ENCODE peak calls at places on chromosomes 16 and 17, in four cellular contexts. H is K562, S is HCT116, T is SK-N-SH. C is an unnamed sample.

GRCh38 chr16:65500007-65500406 is 378.1 kb upstream of the CDH11 start:
- DNase-seq in T (no peak), H (no peak), S (no peak), C (no peak)

GRCh38 chr17:42236760-42237159 is 39.4 kb downstream of the STAT5B start:
- DNase-seq in H (no peak), S (no peak), T (no peak), C (no peak)

GRCh38 chr16:67082891-67083290 is 26.9 kb upstream of the PHAF1 start:
- DNase-seq in T (no peak), H (no peak), S (no peak), C (no peak)

GRCh38 chr16:78461496-78461938 is 362.1 kb downstream of the WWOX start:
- DNase-seq in S (no peak), T (no peak), H (no peak), C (no peak)

GRCh38 chr17:72446525-72447250 is 325.9 kb downstream of the SOX9 start:
- DNase-seq in T (no peak), S (no peak), H (no peak), C (no peak)

GRCh38 chr17:42347198-42347597 is 41.0 kb downstream of the STAT3 start:
- DNase-seq in H (no peak), T (peak), S (peak), C (peak)

GRCh38 chr16:56601325-56601724 is 7.1 kb upstream of the MT2A start:
- DNase-seq in H (no peak), S (no peak), T (no peak), C (no peak)

GRCh38 chr16:49750341-49751011 is 105.4 kb downstream of the ZNF423 start:
- DNase-seq in H (no peak), S (no peak), T (peak), C (no peak)

GRCh38 chr16:81073560-81074330 is 3.3 kb downstream of the C16orf46 start:
- DNase-seq in S (no peak), T (no peak), H (no peak), C (no peak)

GRCh38 chr17:14595656-14596055 is 294.8 kb downstream of the HS3ST3B1 start:
- DNase-seq in T (no peak), S (no peak), H (no peak), C (no peak)

GRCh38 chr17:41415833-41416335 is 8.5 kb downstream of the KRT37 start:
- DNase-seq in S (no peak), H (no peak), T (no peak), C (no peak)

DNA sequence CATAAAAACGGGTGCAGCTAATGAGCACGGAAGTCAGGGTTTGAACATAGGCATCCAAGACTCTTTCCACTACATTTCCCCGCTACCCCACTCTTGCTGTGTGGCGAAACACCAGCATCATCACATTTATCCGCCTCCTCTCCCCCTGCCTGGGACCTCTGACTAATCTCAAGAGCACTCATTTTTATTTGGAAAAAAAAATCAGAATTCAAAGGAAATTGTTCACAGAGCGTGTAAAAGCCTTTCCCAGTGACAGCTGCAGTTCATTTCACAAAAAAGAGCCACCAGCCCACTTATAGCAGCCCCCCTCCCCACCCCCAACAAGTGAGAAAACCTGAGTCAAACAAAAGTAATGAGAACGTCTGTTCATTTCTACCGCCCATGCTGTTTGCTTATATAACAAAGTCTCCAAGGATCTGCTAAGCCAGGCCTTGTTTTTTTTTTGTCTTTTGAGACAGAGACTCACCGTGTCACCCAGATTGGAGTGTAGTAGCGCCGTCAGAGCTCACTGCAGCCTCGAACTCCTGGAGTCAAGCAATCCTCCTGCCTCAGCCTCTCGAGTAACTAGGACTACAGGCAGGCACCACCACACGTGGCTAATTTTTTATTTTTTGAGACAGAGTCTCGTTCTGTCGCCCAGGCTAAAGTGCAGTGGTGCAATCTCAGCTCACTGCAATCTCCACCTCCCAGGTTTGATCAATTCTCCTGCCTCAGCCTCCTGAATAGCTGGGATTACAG is 48.3 kb upstream of the HAPSTR1 start:
- DNase-seq in H (no peak), T (no peak), S (no peak), C (no peak)
- TF ChIP-seq SIN3A in H (no peak), T (no peak), S (no peak), C (no peak)

DNA sequence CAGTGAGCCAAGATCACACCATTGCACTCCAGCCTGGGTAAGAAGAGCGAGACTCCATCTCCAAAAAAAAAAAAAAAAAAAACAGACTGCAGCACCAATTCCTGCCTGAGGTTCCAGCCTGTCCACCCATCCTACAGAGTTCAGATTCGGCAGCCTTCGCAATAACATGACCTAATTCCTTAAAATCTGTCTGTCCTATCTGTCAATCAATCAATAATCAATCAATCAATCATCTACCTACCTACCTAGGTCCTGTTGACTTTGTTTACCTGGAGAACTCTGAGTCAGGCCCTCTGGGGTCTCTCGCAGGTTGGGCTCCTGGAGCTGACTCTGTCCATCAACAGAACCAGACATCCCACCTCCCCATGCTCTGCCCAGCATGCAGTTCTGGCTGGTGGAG is 236.7 kb downstream of the ENGASE start:
- DNase-seq in H (no peak), S (no peak), T (no peak), C (no peak)
- TF ChIP-seq SIN3A in H (no peak), S (no peak), T (no peak), C (no peak)

GRCh38 chr16:70407811-70408274 is 31.1 kb downstream of the ST3GAL2 start:
- DNase-seq in H (no peak), T (no peak), S (no peak), C (no peak)
- TF ChIP-seq SIN3A in H (no peak), T (no peak), S (no peak), C (no peak)

GRCh38 chr17:76529224-76529642 is 8.3 kb downstream of the CYGB start:
- DNase-seq in S (no peak), T (peak), H (no peak), C (no peak)
- TF ChIP-seq SIN3A in S (no peak), T (no peak), H (no peak), C (no peak)

DNA sequence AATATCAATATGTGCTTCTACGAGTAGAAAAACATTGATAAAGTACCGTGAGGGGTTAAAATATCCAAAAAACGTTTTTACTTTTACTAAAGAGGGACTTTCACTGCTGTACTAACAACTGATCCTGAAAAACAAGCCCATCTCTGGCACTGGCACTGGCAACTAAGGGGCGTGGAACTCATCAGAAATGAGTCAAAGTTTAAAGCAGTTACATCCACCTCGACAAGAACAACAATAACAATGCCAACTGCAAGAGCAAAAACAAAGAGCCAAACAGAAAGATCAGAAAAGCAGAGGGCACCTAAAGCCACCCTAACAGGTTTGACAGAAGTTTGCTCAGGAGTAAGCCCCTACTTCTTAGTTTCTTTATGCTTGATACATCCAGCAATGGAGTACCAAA is 13.1 kb downstream of the MBTPS1 start:
- DNase-seq in T (no peak), H (no peak), S (no peak), C (no peak)
- TF ChIP-seq SIN3A in T (no peak), H (no peak), S (no peak), C (no peak)

GRCh38 chr16:79844603-79845002 is 244.1 kb upstream of the MAF start:
- DNase-seq in H (no peak), T (no peak), S (no peak), C (no peak)

GRCh38 chr16:79842197-79842596 is 241.7 kb upstream of the MAF start:
- DNase-seq in S (no peak), T (no peak), H (no peak), C (no peak)

GRCh38 chr16:79845006-79845733 is 244.6 kb upstream of the MAF start:
- DNase-seq in S (no peak), T (no peak), H (no peak), C (no peak)

GRCh38 chr16:79843145-79843544 is 242.6 kb upstream of the MAF start:
- DNase-seq in H (no peak), S (no peak), T (no peak), C (no peak)

DNA sequence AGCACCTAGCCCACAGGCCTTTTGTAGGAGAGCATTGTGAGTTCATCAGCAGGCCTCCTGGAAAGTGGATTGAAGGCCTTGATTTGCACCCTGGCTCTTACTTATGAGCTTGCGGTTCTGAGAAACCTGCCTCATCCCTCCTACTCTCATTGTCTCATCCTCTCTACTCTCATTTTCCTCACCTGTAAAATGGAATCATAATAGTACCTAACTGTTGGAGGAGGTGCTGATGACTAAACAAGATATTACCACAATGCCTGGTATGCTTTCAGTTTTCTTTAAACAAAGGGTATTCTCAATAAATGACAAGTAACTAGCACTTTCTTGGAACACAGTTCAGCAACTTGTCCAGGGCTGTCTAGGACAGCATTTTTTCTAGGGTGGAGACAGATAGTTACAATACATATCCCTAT is 243.1 kb upstream of the MAF start:
- DNase-seq in T (no peak), S (no peak), H (no peak), C (no peak)
- TF ChIP-seq SIN3A in T (no peak), S (no peak), H (no peak), C (no peak)

DNA sequence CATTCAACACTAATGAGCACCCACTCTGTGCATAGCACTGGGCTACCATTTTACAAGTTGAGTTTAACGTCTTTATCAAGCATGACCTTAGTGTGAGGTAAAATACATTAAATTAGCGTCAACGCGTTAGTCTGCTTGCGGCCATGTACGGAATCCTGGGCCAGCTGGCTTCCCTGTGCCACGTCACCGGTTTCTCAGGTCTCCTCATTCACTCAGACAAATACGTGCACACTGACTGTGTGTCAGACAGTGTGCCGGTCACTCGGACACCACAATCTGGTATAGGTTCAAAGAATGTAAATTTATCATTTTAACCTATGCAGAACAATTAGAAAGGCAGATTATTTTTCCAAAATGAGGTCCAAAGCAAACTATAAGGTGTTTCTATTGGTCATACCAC is 21.4 kb upstream of the YWHAE start:
- DNase-seq in H (no peak), T (no peak), S (no peak), C (no peak)
- TF ChIP-seq SIN3A in H (no peak), T (no peak), S (no peak), C (no peak)

DNA sequence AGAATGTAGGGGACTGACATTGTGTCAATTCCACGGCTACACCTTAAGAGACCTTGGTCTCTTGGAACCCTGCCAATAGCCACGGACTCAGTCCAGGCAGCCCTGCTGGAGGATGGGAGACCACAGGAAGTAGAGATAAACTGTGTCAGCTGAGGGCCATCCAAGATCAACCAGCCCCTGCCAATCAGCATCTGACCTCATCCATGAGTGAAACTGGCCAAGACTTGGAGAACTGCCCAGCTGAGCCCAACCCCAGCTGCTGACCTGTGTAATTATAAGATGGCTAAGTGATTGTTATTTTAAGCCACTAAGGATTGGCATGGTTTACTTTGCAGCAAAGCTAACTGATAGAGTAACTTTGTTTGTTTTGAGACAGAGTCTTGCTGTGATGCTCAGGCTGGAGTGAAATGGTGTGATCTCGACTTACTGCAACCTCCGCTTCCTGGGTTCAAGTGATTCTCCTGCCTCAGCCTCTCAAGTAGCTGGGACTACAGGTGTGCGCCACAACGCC is 13.3 kb upstream of the YWHAE start:
- DNase-seq in T (peak), S (no peak), H (no peak), C (peak)
- TF ChIP-seq SIN3A in T (no peak), S (no peak), H (no peak), C (no peak)

GRCh38 chr17:1226308-1226707 is 43.9 kb upstream of the BHLHA9 start:
- DNase-seq in H (no peak), T (no peak), S (no peak), C (no peak)

GRCh38 chr17:1229354-1229890 is 40.8 kb upstream of the BHLHA9 start:
- DNase-seq in T (peak), S (no peak), H (peak), C (no peak)

GRCh38 chr17:1228752-1229353 is 41.4 kb upstream of the BHLHA9 start:
- DNase-seq in S (no peak), H (no peak), T (peak), C (no peak)

GRCh38 chr17:1227365-1227764 is 42.9 kb upstream of the BHLHA9 start:
- DNase-seq in T (no peak), S (no peak), H (no peak), C (no peak)

GRCh38 chr17:1227917-1228751 is 42.1 kb upstream of the BHLHA9 start:
- DNase-seq in T (no peak), H (no peak), S (no peak), C (no peak)
- TF ChIP-seq SIN3A in T (no peak), H (no peak), S (no peak), C (no peak)

DNA sequence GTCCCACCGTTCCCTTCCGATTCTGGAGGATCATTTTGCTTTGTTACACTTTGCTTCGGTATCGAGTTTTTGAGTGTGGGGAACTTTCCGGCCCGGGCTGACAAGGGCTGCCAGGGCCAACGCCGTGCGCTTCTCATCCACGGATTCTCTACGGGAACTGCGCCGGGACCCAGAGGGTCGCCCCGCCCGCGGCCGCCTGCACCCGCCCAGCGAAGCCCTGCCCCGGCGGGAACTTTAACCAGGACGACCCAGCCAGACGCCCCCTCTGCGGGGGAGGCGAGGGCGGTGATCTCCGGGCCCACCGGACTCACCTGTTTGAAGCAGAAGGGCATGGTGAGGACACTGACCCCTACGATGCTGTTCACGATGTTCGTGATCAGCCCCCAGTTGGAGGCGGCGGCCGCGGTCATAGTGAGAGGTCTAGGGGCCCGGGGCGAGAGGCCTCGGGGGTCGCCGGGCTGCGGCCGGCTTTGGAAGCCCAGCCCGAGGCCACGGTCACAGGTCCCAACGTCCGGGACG is 536 bp downstream of the SLC38A10 start:
- DNase-seq in T (peak), H (peak), S (no peak), C (no peak)
- TF ChIP-seq SIN3A in T (peak), H (no peak), S (no peak), C (no peak)

C was measured in Panc1.